ENCODE peak calls at places on chromosomes 7 and 10, in four cellular contexts. V, P, O and N are unnamed samples.

GRCh38 chr7:73999664-74000420 is 28.1 kb upstream of the ELN start:
- DNase-seq in V (no peak), P (no peak), O (no peak), N (no peak)

GRCh38 chr10:77179015-77179695 is 458.5 kb downstream of the KCNMA1 start:
- DNase-seq in V (no peak), P (no peak), O (no peak), N (no peak)

GRCh38 chr10:21203473-21204107 is 306.5 kb upstream of the NEBL start:
- DNase-seq in V (no peak), P (no peak), O (no peak), N (no peak)

GRCh38 chr10:22345301-22346086 is at the start of gene SPAG6:
- DNase-seq in V (peak), P (no peak), O (peak), N (peak)

GRCh38 chr10:30432631-30433285 is 1.2 kb upstream of the MAP3K8 start:
- DNase-seq in V (no peak), P (no peak), O (no peak), N (peak)

GRCh38 chr10:74947781-74948401 is 121.5 kb downstream of the KAT6B start:
- DNase-seq in V (peak), P (no peak), O (no peak), N (no peak)

GRCh38 chr7:24660541-24660940 is 87.3 kb downstream of the PALS2 start:
- DNase-seq in V (no peak), P (no peak), O (no peak), N (no peak)

GRCh38 chr10:84510121-84510520 is 181.7 kb downstream of the CCSER2 start:
- DNase-seq in V (no peak), P (no peak), O (no peak), N (no peak)

GRCh38 chr7:55177068-55177530 is 158.3 kb downstream of the EGFR start:
- DNase-seq in V (no peak), P (no peak), O (no peak), N (no peak)

GRCh38 chr7:128955981-128956380 is 18.3 kb downstream of the IRF5 start:
- DNase-seq in V (no peak), P (no peak), O (no peak), N (no peak)

GRCh38 chr7:47183896-47184629 is 397.8 kb downstream of the TNS3 start:
- DNase-seq in V (no peak), P (no peak), O (no peak), N (no peak)

GRCh38 chr10:128091636-128092210 is 34.5 kb downstream of the MKI67 start:
- DNase-seq in V (peak), P (no peak), O (no peak), N (no peak)

GRCh38 chr10:19966751-19967150 is 150.5 kb downstream of the PLXDC2 start:
- DNase-seq in V (peak), P (no peak), O (peak), N (no peak)

GRCh38 chr10:131947631-131948347 is 33.9 kb downstream of the BNIP3 start:
- DNase-seq in V (no peak), P (no peak), O (no peak), N (no peak)

GRCh38 chr10:110326351-110327032 is 21.8 kb upstream of the SMNDC1 start:
- DNase-seq in V (no peak), P (no peak), O (no peak), N (peak)

GRCh38 chr7:34061175-34061574 is 155.8 kb downstream of the BMPER start:
- DNase-seq in V (no peak), P (no peak), O (no peak), N (no peak)

GRCh38 chr7:151409555-151410404 is at the start of gene WDR86:
- DNase-seq in V (no peak), P (no peak), O (peak), N (no peak)